ENCODE peak calls at places on chromosomes 2 and 18, in six cellular contexts. X, U, D, I, M and F are unnamed samples.

GRCh38 chr2:179422037-179422643 is 157.5 kb upstream of the SESTD1 start:
- DNase-seq in X (peak; percentile 78), U (peak; percentile 53), D (peak; percentile 77), I (peak; percentile 85), M (peak; percentile 81), F (peak; percentile 66)

GRCh38 chr2:213171147-213171546 is 19.7 kb upstream of the IKZF2 start:
- DNase-seq in X (no peak), U (no peak), D (no peak), I (no peak), M (no peak), F (no peak)

GRCh38 chr18:26819046-26819445 is 46.5 kb downstream of the AQP4 start:
- DNase-seq in X (no peak), U (no peak), D (no peak), I (no peak), M (no peak), F (no peak)

GRCh38 chr18:33372442-33372841 is 68.1 kb downstream of the CCDC178 start:
- DNase-seq in X (no peak), U (no peak), D (no peak), I (no peak), M (no peak), F (peak; percentile 4)

GRCh38 chr2:104851236-104852160 is 2.4 kb upstream of the POU3F3 start:
- DNase-seq in X (peak; percentile 27), U (no peak), D (no peak), I (no peak), M (no peak), F (no peak)

GRCh38 chr2:231353469-231353868 is 42.0 kb upstream of the B3GNT7 start:
- DNase-seq in X (no peak), U (no peak), D (no peak), I (no peak), M (no peak), F (no peak)

GRCh38 chr18:24518596-24518995 is 58.2 kb downstream of the HRH4 start:
- DNase-seq in X (no peak), U (no peak), D (no peak), I (no peak), M (no peak), F (no peak)

GRCh38 chr2:205720451-205720902 is 38.2 kb downstream of the NRP2 start:
- DNase-seq in X (peak; percentile 79), U (peak; percentile 57), D (no peak), I (no peak), M (peak; percentile 64), F (no peak)

GRCh38 chr2:12490641-12491040 is 226.1 kb upstream of the TRIB2 start:
- DNase-seq in X (no peak), U (no peak), D (no peak), I (no peak), M (no peak), F (no peak)

GRCh38 chr2:160751021-160751420 is 257.4 kb upstream of the RBMS1 start:
- DNase-seq in X (no peak), U (no peak), D (peak; percentile 64), I (peak; percentile 14), M (no peak), F (peak; percentile 22)

GRCh38 chr2:203959265-203960034 is 22.9 kb downstream of the ICOS start:
- DNase-seq in X (no peak), U (no peak), D (no peak), I (no peak), M (no peak), F (no peak)

GRCh38 chr2:123777116-123777515 is 248.0 kb upstream of the CNTNAP5 start:
- DNase-seq in X (no peak), U (no peak), D (no peak), I (no peak), M (no peak), F (no peak)

GRCh38 chr2:25558262-25558661 is 115.1 kb downstream of the DTNB start:
- DNase-seq in X (peak; percentile 42), U (no peak), D (peak; percentile 85), I (peak; percentile 16), M (no peak), F (peak; percentile 81)

GRCh38 chr18:33040213-33040612 is 267.4 kb upstream of the KLHL14 start:
- DNase-seq in X (no peak), U (no peak), D (no peak), I (no peak), M (no peak), F (peak; percentile 2)

GRCh38 chr2:39666489-39667141 is 898 bp downstream of the TMEM178A start:
- DNase-seq in X (no peak), U (no peak), D (no peak), I (no peak), M (peak; percentile 55), F (peak; percentile 20)

GRCh38 chr2:68253211-68254068 is 1.1 kb upstream of the PPP3R1 start:
- DNase-seq in X (peak; percentile 42), U (peak; percentile 40), D (peak; percentile 30), I (peak; percentile 24), M (no peak), F (peak; percentile 75)

GRCh38 chr2:61995515-61995914 is 90.0 kb downstream of the COMMD1 start:
- DNase-seq in X (no peak), U (no peak), D (no peak), I (no peak), M (no peak), F (no peak)

GRCh38 chr2:237478095-237478494 is 9.0 kb upstream of the MLPH start:
- DNase-seq in X (no peak), U (no peak), D (no peak), I (no peak), M (no peak), F (no peak)

GRCh38 chr2:160666019-160666676 is 172.5 kb upstream of the RBMS1 start:
- DNase-seq in X (no peak), U (no peak), D (peak; percentile 99), I (peak; percentile 37), M (no peak), F (peak; percentile 99)

GRCh38 chr2:143489135-143489534 is 359.9 kb downstream of the ARHGAP15 start:
- DNase-seq in X (no peak), U (no peak), D (peak; percentile 93), I (peak; percentile 25), M (no peak), F (peak; percentile 68)

GRCh38 chr2:106562232-106562631 is 75.1 kb downstream of the CD8B2 start:
- DNase-seq in X (no peak), U (no peak), D (no peak), I (no peak), M (no peak), F (no peak)

GRCh38 chr2:238775591-238775990 is 72.3 kb upstream of the TWIST2 start:
- DNase-seq in X (no peak), U (no peak), D (no peak), I (no peak), M (no peak), F (no peak)

GRCh38 chr2:60766283-60766682 is 10.2 kb downstream of the PAPOLG start:
- DNase-seq in X (no peak), U (no peak), D (no peak), I (no peak), M (no peak), F (no peak)

GRCh38 chr2:60759654-60760053 is 3.6 kb downstream of the PAPOLG start:
- DNase-seq in X (no peak), U (no peak), D (no peak), I (no peak), M (no peak), F (no peak)

DNA sequence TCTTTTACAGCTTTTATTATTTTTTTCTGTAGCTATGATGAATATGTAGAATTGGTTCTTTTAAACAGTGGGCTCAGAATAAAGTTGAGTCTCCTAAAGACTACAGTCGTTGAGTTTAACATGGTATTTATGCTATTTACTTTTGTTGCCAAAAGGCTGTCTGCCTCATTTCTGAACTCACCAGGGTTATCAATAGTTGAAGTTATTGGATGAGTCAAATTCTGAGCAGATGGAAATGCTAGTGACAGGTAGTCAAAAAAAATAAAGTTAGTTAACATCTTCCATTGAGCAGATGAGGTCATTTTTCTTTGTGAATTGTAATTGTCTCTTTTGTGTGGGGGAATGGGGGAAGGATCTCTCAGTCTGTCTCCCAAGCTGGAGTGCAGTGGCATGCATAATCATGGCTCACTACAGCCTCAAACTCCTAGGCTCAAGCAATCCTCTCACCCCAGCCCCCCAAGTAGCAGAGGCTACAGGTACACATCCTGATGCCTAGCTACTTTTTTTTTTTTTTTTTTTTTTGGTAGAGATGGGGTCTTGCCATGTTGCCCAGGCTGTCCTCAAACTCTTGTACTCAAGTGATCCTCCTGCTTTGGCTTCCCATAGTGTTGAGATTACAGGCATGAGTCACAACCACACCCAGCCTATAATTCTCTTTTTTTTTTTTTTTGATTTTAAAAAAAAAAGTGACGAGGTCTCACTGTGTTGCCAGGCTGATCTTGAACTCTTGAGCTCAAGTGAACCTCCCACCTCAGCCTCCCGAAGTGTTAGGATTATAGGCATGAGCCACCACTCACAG is 8.9 kb downstream of the PAPOLG start:
- DNase-seq in X (no peak), U (no peak), D (peak; percentile 7), I (no peak), M (no peak), F (peak; percentile 5)
- H3K36me3 ChIP-seq in X (peaks cover 5% of the 10 kb centered on the region), U (peaks cover 100% of the 10 kb centered on the region), D (peaks cover 34% of the 10 kb centered on the region), I (peaks cover 18% of the 10 kb centered on the region), M (peaks cover 26% of the 10 kb centered on the region), F (peaks cover 91% of the 10 kb centered on the region)

DNA sequence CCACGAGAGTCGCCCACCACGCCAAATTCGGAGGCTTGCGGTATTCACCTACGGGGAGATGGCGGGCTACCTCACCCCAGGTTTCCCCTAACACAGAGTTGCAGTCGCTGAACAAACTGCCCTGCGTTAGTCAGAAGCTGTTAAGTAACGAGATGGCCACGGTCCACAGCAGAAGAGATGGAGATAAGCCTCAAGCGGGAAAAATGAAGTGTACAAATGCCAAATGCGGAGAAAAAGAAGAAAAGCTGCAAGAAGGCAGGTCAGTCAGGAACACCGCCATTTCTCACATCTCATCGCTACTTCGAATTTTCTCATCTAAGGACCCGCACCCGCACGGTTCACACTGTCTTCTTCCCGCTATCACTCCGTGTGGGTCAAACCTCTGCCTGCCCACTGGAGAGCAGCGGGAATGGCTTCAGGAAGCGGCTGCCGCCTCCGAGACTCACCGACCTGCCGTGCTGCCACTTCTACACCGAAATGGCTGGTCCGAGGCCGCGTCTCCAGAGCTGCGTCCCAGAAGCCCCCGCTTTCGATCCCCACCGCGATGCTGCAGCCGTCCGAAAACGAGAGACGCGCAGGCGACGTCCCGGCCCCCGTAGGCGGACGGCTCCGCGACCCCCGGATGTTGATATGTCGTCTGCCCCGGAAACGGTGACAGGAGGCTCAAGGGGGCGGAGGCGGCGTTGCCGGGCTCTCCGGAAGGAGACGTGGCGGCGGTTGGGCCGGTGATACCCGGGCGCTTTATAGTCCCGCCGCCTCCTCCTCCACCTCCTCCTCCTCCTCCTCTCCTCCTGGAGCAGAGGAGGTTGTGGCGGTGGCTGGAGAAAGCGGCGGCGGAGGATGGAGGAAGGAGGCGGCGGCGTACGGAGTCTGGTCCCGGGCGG is at the start of the genes ASB3 and ERLEC1:
- DNase-seq in X (peak; percentile 97), U (peak; percentile 85), D (peak; percentile 85), I (peak; percentile 71), M (peak; percentile 93), F (peak; percentile 90)
- H2BK5ac ChIP-seq in X (peak within 1 kb of the TSS; percentile 79), U (peak within 1 kb of the TSS; percentile 33), D (peak within 1 kb of the TSS; percentile 84), I (peak within 1 kb of the TSS; percentile 87), M (peak within 1 kb of the TSS; percentile 93), F (no peak within 1 kb of the TSS)

GRCh38 chr2:101286684-101287083 is 21.8 kb downstream of the RNF149 start:
- DNase-seq in X (no peak), U (no peak), D (no peak), I (no peak), M (no peak), F (no peak)
- H3K36me3 ChIP-seq in X (peaks cover 2% of the 10 kb centered on the region), U (peaks cover 72% of the 10 kb centered on the region), D (peaks cover 27% of the 10 kb centered on the region), I (peaks cover 33% of the 10 kb centered on the region), M (peaks cover 6% of the 10 kb centered on the region), F (peaks cover 20% of the 10 kb centered on the region)

DNA sequence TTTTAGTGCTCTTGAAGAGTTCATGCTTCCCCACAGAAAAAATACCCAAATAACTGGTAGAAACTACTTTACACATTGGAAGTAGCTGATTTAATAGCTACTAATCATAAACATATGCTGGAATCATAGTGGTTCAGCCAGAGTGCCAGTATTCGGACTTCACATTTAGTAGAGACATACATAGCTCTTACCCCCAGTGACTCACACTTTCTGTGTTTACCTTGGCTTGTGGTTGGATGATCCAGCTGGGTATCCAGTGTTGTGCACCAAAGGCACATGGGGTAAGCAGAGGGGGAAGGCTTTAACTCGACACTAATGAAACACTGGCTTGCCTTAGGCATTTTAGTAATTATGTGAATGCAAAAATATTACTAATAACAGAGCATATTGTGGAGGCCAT is 18.1 kb downstream of the ARHGAP28 start:
- DNase-seq in X (no peak), U (no peak), D (peak; percentile 97), I (no peak), M (no peak), F (peak; percentile 90)
- H2BK5ac ChIP-seq in X (no peak overlapping the region), U (no peak overlapping the region), D (peak overlapping the region; percentile 17), I (no peak overlapping the region), M (no peak overlapping the region), F (no peak overlapping the region)